ENCODE peak calls at places on chromosomes 7 and 10, in seven cellular contexts. W is GM12878, U is foreskin fibroblast, H is kidney epithelial cell, P is stomach, B is AG09309, K is BE2C. T is an unnamed sample.

GRCh38 chr7:70693690-70694356 is 438.1 kb upstream of the GALNT17 start:
- DNase-seq in W (no peak), U (peak), P (peak), H (no peak), K (peak), B (no peak), T (peak)

GRCh38 chr10:94279835-94280709 is 82.7 kb downstream of the NOC3L start:
- DNase-seq in K (peak), W (peak), B (no peak), U (peak), P (peak), H (peak), T (peak)

GRCh38 chr7:144386741-144387140 is 16.8 kb downstream of the NOBOX start:
- DNase-seq in K (no peak), W (no peak), H (no peak), P (no peak), B (peak), U (peak), T (peak)

GRCh38 chr7:68216046-68216445 is 1219.4 kb downstream of the TYW1 start:
- DNase-seq in K (no peak), H (peak), W (no peak), U (no peak), B (no peak), P (no peak), T (no peak)

GRCh38 chr10:123986736-123987135 is 95.1 kb upstream of the CPXM2 start:
- DNase-seq in H (no peak), P (no peak), K (no peak), U (no peak), B (no peak), W (no peak), T (no peak)

GRCh38 chr7:4682621-4683042 is 537 bp downstream of the FOXK1 start:
- DNase-seq in P (peak), W (no peak), H (no peak), B (no peak), K (peak), U (peak), T (no peak)

GRCh38 chr10:93579089-93579488 is 12.6 kb downstream of the FFAR4 start:
- DNase-seq in W (no peak), P (peak), K (no peak), U (no peak), B (no peak), H (peak), T (no peak)

GRCh38 chr7:17009007-17009719 is 127.4 kb upstream of the AGR3 start:
- DNase-seq in B (no peak), U (peak), H (no peak), K (no peak), W (no peak), P (no peak), T (peak)

GRCh38 chr7:149161241-149161848 is 14.1 kb downstream of the ZNF398 start:
- DNase-seq in W (no peak), B (no peak), U (peak), K (no peak), P (no peak), H (no peak), T (peak)

GRCh38 chr7:22280031-22280430 is 76.9 kb downstream of the RAPGEF5 start:
- DNase-seq in K (no peak), H (no peak), P (no peak), B (no peak), W (no peak), U (no peak), T (no peak)
- TF ChIP-seq CTCF in K (no peak), H (no peak), P (no peak), B (no peak), W (no peak), U (no peak), T (no peak)

DNA sequence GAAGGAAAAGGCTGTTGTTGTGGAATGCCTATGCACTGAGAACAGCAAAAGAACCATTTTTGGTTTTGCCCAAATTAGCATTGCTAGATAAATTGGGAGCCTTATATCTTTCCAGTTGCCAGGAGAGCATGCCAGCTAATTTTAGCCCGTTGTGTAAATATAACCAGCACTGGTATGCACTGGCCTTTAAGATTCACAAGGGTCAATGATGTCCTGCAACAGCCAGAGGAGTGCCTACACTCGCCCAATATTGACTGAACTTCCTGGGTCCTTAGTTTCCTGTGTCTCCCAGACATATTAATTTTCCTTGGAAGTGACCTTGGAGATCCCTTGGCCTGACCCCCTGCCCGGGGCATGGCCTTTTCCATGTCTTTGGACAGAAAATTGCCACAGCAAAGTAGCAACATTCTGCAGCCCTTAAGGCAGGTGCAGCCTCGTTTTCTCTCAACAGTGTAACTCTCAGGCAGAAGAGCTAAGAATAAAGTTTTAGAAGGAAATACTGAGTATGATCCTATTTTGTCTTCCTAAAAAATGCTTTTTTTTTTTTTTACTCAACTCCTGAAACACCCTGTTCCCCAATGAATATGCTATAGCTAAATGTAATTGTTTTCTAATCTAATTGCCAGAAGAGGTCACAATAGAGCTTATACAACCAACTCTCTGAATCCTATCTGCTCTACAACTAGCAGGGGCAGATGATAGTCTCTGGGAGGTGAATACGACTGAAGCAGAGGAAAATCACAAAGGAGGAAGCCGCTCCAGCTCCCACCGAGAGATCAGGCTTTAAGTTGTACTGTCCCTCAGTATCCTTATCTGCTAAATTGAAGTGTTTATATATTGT is 131.9 kb upstream of the PCGF5 start:
- DNase-seq in P (no peak), K (no peak), U (peak), W (no peak), B (no peak), H (no peak), T (peak)
- TF ChIP-seq CTCF in P (no peak), K (no peak), U (no peak), W (peak), B (peak), H (no peak), T (peak)

GRCh38 chr7:142445019-142445686 is 187.3 kb upstream of the PRSS58 start:
- DNase-seq in B (no peak), K (no peak), H (no peak), P (no peak), U (no peak), W (no peak), T (no peak)
- TF ChIP-seq CTCF in B (peak), K (no peak), H (no peak), P (no peak), U (peak), W (peak), T (peak)

GRCh38 chr7:141014523-141015395 is at the start of gene MRPS33:
- DNase-seq in U (peak), P (peak), W (peak), K (peak), H (peak), B (peak), T (peak)
- TF ChIP-seq CTCF in U (peak), P (peak), W (peak), K (peak), H (peak), B (peak), T (peak)

GRCh38 chr7:156480671-156481070 is 159.9 kb upstream of the RNF32 start:
- DNase-seq in B (no peak), P (no peak), H (no peak), K (no peak), U (no peak), W (no peak), T (no peak)
- TF ChIP-seq CTCF in B (no peak), P (no peak), H (no peak), K (no peak), U (no peak), W (no peak), T (no peak)

GRCh38 chr7:33334349-33334748 is 205.0 kb downstream of the BBS9 start:
- DNase-seq in K (peak), U (peak), W (no peak), P (no peak), H (no peak), B (no peak), T (peak)
- TF ChIP-seq CTCF in K (peak), U (peak), W (peak), P (no peak), H (peak), B (peak), T (peak)

T was measured in fibroblast of mammary gland.